ENCODE peak calls at places on chromosomes 2 and 18, in nine cellular contexts. W, T, V, O, G, R, Z, M and Y are unnamed samples.

GRCh38 chr18:46073474-46074331 is 1.6 kb upstream of the PSTPIP2 start:
- DNase-seq in W (peak), T (peak), V (no peak), O (no peak), G (no peak), R (no peak), Z (peak), M (no peak), Y (peak)

GRCh38 chr18:11689972-11690570 is 1.0 kb downstream of the GNAL start:
- DNase-seq in W (no peak), T (no peak), V (no peak), O (peak), G (no peak), R (no peak), Z (no peak), M (no peak), Y (no peak)

GRCh38 chr18:42412896-42413295 is 457.9 kb downstream of the PIK3C3 start:
- DNase-seq in W (no peak), T (no peak), V (no peak), O (no peak), G (no peak), R (no peak), Z (no peak), M (no peak), Y (no peak)

GRCh38 chr2:179297922-179298321 is 33.3 kb upstream of the SESTD1 start:
- DNase-seq in W (no peak), T (no peak), V (no peak), O (no peak), G (no peak), R (no peak), Z (no peak), M (no peak), Y (no peak)

GRCh38 chr2:160510617-160511016 is 17.0 kb upstream of the RBMS1 start:
- DNase-seq in W (no peak), T (no peak), V (no peak), O (no peak), G (no peak), R (no peak), Z (no peak), M (peak), Y (no peak)

GRCh38 chr2:206096876-206097275 is 10.9 kb upstream of the INO80D start:
- DNase-seq in W (no peak), T (no peak), V (no peak), O (no peak), G (no peak), R (no peak), Z (no peak), M (no peak), Y (no peak)

GRCh38 chr18:60070631-60071030 is 170.8 kb downstream of the PMAIP1 start:
- DNase-seq in W (no peak), T (no peak), V (no peak), O (no peak), G (no peak), R (no peak), Z (no peak), M (no peak), Y (no peak)

GRCh38 chr2:21261591-21261990 is 137.8 kb downstream of the TDRD15 start:
- DNase-seq in W (no peak), T (no peak), V (no peak), O (no peak), G (no peak), R (no peak), Z (no peak), M (no peak), Y (no peak)

GRCh38 chr2:96114903-96115581 is 1.3 kb downstream of the ADRA2B start:
- DNase-seq in W (no peak), T (no peak), V (no peak), O (no peak), G (no peak), R (no peak), Z (no peak), M (no peak), Y (no peak)

GRCh38 chr2:200752332-200752731 is 59.4 kb upstream of the BZW1 start:
- DNase-seq in W (no peak), T (no peak), V (no peak), O (no peak), G (no peak), R (no peak), Z (no peak), M (no peak), Y (no peak)

GRCh38 chr18:61851940-61852451 is 40.8 kb downstream of the RNF152 start:
- DNase-seq in W (no peak), T (no peak), V (no peak), O (no peak), G (no peak), R (no peak), Z (no peak), M (peak), Y (no peak)

GRCh38 chr2:205435970-205436369 is 246.3 kb upstream of the NRP2 start:
- DNase-seq in W (no peak), T (no peak), V (no peak), O (no peak), G (no peak), R (no peak), Z (no peak), M (no peak), Y (no peak)

GRCh38 chr2:239267411-239267941 is 133.3 kb downstream of the HDAC4 start:
- DNase-seq in W (no peak), T (peak), V (no peak), O (peak), G (peak), R (peak), Z (peak), M (peak), Y (peak)

GRCh38 chr2:239269959-239270358 is 130.9 kb downstream of the HDAC4 start:
- DNase-seq in W (no peak), T (no peak), V (no peak), O (no peak), G (no peak), R (no peak), Z (peak), M (no peak), Y (no peak)

GRCh38 chr2:239268549-239268948 is 132.3 kb downstream of the HDAC4 start:
- DNase-seq in W (no peak), T (no peak), V (no peak), O (no peak), G (no peak), R (no peak), Z (peak), M (no peak), Y (no peak)

GRCh38 chr2:239268082-239268481 is 132.7 kb downstream of the HDAC4 start:
- DNase-seq in W (no peak), T (no peak), V (no peak), O (peak), G (peak), R (no peak), Z (peak), M (no peak), Y (no peak)

GRCh38 chr2:239269173-239269865 is 131.5 kb downstream of the HDAC4 start:
- DNase-seq in W (no peak), T (no peak), V (no peak), O (no peak), G (no peak), R (no peak), Z (peak), M (no peak), Y (no peak)
- TF ChIP-seq CTCF in W (no peak), T (no peak), V (no peak), O (no peak), G (no peak), R (no peak), Z (peak), M (no peak), Y (no peak)

GRCh38 chr2:49068613-49069012 is 85.7 kb downstream of the FSHR start:
- DNase-seq in W (no peak), T (no peak), V (no peak), O (no peak), G (no peak), R (no peak), Z (no peak), M (no peak), Y (no peak)

GRCh38 chr2:49069829-49070228 is 84.5 kb downstream of the FSHR start:
- DNase-seq in W (no peak), T (no peak), V (no peak), O (no peak), G (no peak), R (no peak), Z (no peak), M (no peak), Y (no peak)

GRCh38 chr2:49067971-49068370 is 86.3 kb downstream of the FSHR start:
- DNase-seq in W (no peak), T (no peak), V (no peak), O (no peak), G (no peak), R (no peak), Z (no peak), M (no peak), Y (no peak)
- TF ChIP-seq CTCF in W (no peak), T (no peak), V (no peak), O (no peak), G (no peak), R (no peak), Z (no peak), M (no peak), Y (no peak)

GRCh38 chr2:46488389-46488788 is 9.0 kb downstream of the TMEM247 start:
- DNase-seq in W (no peak), T (no peak), V (no peak), O (no peak), G (no peak), R (no peak), Z (no peak), M (no peak), Y (no peak)

GRCh38 chr2:46485002-46485401 is 5.6 kb downstream of the TMEM247 start:
- DNase-seq in W (no peak), T (no peak), V (no peak), O (no peak), G (peak), R (no peak), Z (no peak), M (no peak), Y (no peak)

GRCh38 chr2:46489430-46489829 is 10.1 kb downstream of the TMEM247 start:
- DNase-seq in W (no peak), T (no peak), V (no peak), O (no peak), G (no peak), R (no peak), Z (no peak), M (no peak), Y (no peak)

GRCh38 chr2:46487667-46488333 is 8.4 kb downstream of the TMEM247 start:
- DNase-seq in W (no peak), T (no peak), V (no peak), O (peak), G (peak), R (no peak), Z (peak), M (no peak), Y (no peak)

DNA sequence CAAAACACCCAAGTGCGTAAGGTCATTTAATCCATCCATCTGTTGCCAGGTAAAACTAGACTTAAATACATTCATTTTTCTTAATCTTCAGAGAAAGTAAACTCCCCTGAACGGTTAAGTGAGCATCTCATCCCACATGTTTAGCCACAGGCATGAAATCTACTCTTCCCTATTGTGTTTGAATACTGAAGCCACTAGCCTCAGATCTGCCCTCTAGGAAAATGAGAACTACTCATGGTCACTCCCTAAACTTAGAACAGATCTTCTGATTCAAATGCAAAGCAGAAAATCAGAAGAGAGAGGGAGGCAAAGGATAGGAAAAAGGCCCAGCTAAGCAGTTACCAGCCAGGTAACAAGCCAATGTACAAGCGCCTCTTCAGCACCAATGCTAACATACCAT is 7.1 kb downstream of the TMEM247 start:
- DNase-seq in W (no peak), T (no peak), V (no peak), O (no peak), G (no peak), R (no peak), Z (no peak), M (no peak), Y (no peak)
- TF ChIP-seq CTCF in W (no peak), T (no peak), V (no peak), O (no peak), G (no peak), R (no peak), Z (no peak), M (peak), Y (no peak)

GRCh38 chr2:222982010-222982908 is 69.7 kb upstream of the KCNE4 start:
- DNase-seq in W (no peak), T (peak), V (peak), O (no peak), G (no peak), R (no peak), Z (peak), M (peak), Y (no peak)
- TF ChIP-seq CTCF in W (no peak), T (peak), V (peak), O (peak), G (no peak), R (no peak), Z (peak), M (peak), Y (no peak)

GRCh38 chr2:127050803-127051115 is 56.2 kb downstream of the BIN1 start:
- DNase-seq in W (no peak), T (no peak), V (no peak), O (no peak), G (peak), R (peak), Z (no peak), M (no peak), Y (no peak)

GRCh38 chr2:127052068-127052770 is 54.7 kb downstream of the BIN1 start:
- DNase-seq in W (no peak), T (no peak), V (no peak), O (peak), G (peak), R (no peak), Z (no peak), M (no peak), Y (no peak)

GRCh38 chr2:127049927-127050802 is 56.8 kb downstream of the BIN1 start:
- DNase-seq in W (peak), T (peak), V (no peak), O (peak), G (peak), R (peak), Z (peak), M (no peak), Y (peak)

GRCh38 chr2:127051780-127052067 is 55.2 kb downstream of the BIN1 start:
- DNase-seq in W (no peak), T (no peak), V (no peak), O (no peak), G (no peak), R (no peak), Z (no peak), M (no peak), Y (no peak)

GRCh38 chr2:127051116-127051779 is 55.7 kb downstream of the BIN1 start:
- DNase-seq in W (no peak), T (no peak), V (no peak), O (peak), G (peak), R (no peak), Z (no peak), M (no peak), Y (peak)
- TF ChIP-seq CTCF in W (no peak), T (no peak), V (peak), O (no peak), G (no peak), R (no peak), Z (no peak), M (no peak), Y (no peak)